ENCODE peak calls at places on chromosomes 2 and 18, in eight cellular contexts. U is upper lobe of left lung, Q is Daoy, F is T-helper 1 cell, S is keratinocyte, Y is Calu3, P is astrocyte of the spinal cord, D is EL. K is an unnamed sample.

GRCh38 chr2:69185807-69186206 is 172.8 kb downstream of the ANTXR1 start:
- DNase-seq in U (no peak), Q (peak), F (no peak), S (peak), Y (no peak), P (peak), D (peak), K (peak)

GRCh38 chr18:7038330-7038846 is 79.2 kb downstream of the LAMA1 start:
- DNase-seq in U (peak), Q (peak), F (no peak), S (no peak), Y (peak), P (peak), D (peak), K (peak)

GRCh38 chr2:166700079-166700478 is 188.2 kb upstream of the XIRP2 start:
- DNase-seq in U (no peak), Q (no peak), F (no peak), S (no peak), Y (no peak), P (peak), D (no peak), K (no peak)

GRCh38 chr2:3470166-3470651 is 49.1 kb downstream of the ADI1 start:
- DNase-seq in U (no peak), Q (peak), F (no peak), S (no peak), Y (no peak), P (peak), D (peak), K (no peak)

GRCh38 chr2:1295740-1296139 is 117.5 kb upstream of the TPO start:
- DNase-seq in U (no peak), Q (no peak), F (no peak), S (no peak), Y (no peak), P (no peak), D (no peak), K (no peak)

GRCh38 chr2:34096552-34097171 is 497.6 kb upstream of the FAM98A start:
- DNase-seq in U (no peak), Q (peak), F (peak), S (no peak), Y (peak), P (peak), D (peak), K (peak)

GRCh38 chr2:238024986-238025385 is 35.8 kb upstream of the SCLY start:
- DNase-seq in U (no peak), Q (peak), F (no peak), S (peak), Y (no peak), P (peak), D (peak), K (no peak)

GRCh38 chr2:205776139-205776538 is 93.8 kb downstream of the NRP2 start:
- DNase-seq in U (peak), Q (peak), F (no peak), S (no peak), Y (peak), P (no peak), D (peak), K (no peak)

K was measured in H4.